ENCODE peak calls at places on chromosomes 1 and 21, in four cellular contexts. F is K562, W is GM12878, A is HepG2. L is an unnamed sample.

GRCh38 chr1:26356106-26356505 is 2.2 kb upstream of the CRYBG2 start:
- DNase-seq in F (no peak), W (no peak), A (no peak), L (no peak)

GRCh38 chr1:212713465-212714136 is 14.0 kb upstream of the BATF3 start:
- DNase-seq in F (no peak), W (no peak), A (no peak), L (no peak)

GRCh38 chr1:89815611-89816010 is 5.2 kb upstream of the LRRC8D start:
- DNase-seq in F (no peak), W (peak; percentile 50), A (no peak), L (no peak)

GRCh38 chr1:113652773-113653172 is 106.5 kb downstream of the PHTF1 start:
- DNase-seq in F (no peak), W (no peak), A (peak; percentile 2), L (no peak)

GRCh38 chr1:39653546-39654031 is 14.1 kb upstream of the HEYL start:
- DNase-seq in F (peak; percentile 73), W (peak; percentile 23), A (peak; percentile 44), L (peak; percentile 72)

GRCh38 chr1:173062156-173062938 is 11.6 kb upstream of the TNFSF18 start:
- DNase-seq in F (no peak), W (no peak), A (peak; percentile 2), L (no peak)

GRCh38 chr21:33042812-33043211 is 17.1 kb downstream of the OLIG2 start:
- DNase-seq in F (no peak), W (no peak), A (no peak), L (no peak)

GRCh38 chr1:213921352-213922111 is 66.2 kb upstream of the PROX1 start:
- DNase-seq in F (no peak), W (no peak), A (no peak), L (no peak)

GRCh38 chr1:154352581-154353459 is 27.5 kb downstream of the ATP8B2 start:
- DNase-seq in F (peak; percentile 70), W (no peak), A (no peak), L (no peak)

GRCh38 chr21:37338671-37339526 is 27.7 kb upstream of the DYRK1A start:
- DNase-seq in F (peak; percentile 84), W (no peak), A (peak; percentile 79), L (peak; percentile 66)

GRCh38 chr1:212162635-212163034 is 122.6 kb upstream of the PPP2R5A start:
- DNase-seq in F (no peak), W (peak; percentile 79), A (no peak), L (no peak)

GRCh38 chr1:36612121-36612520 is 129.4 kb upstream of the CSF3R start:
- DNase-seq in F (no peak), W (no peak), A (no peak), L (no peak)

GRCh38 chr1:1240348-1240732 is 6.2 kb downstream of the C1QTNF12 start:
- DNase-seq in F (no peak), W (no peak), A (no peak), L (no peak)

GRCh38 chr1:44707112-44707881 is 23.7 kb downstream of the RNU5D-1 start:
- DNase-seq in F (no peak), W (no peak), A (peak; percentile 50), L (no peak)

GRCh38 chr21:45256912-45257672 is 30.6 kb downstream of the POFUT2 start:
- DNase-seq in F (peak; percentile 90), W (no peak), A (no peak), L (no peak)

GRCh38 chr1:235068155-235069121 is 60.2 kb downstream of the TOMM20 start:
- DNase-seq in F (peak; percentile 43), W (no peak), A (peak; percentile 86), L (no peak)

GRCh38 chr1:60132108-60132507 is 58.5 kb upstream of the C1orf87 start:
- DNase-seq in F (no peak), W (no peak), A (no peak), L (no peak)

GRCh38 chr1:173914366-173914871 is 2.7 kb downstream of the SERPINC1 start:
- DNase-seq in F (peak; percentile 76), W (no peak), A (peak; percentile 44), L (peak; percentile 73)

GRCh38 chr1:46724991-46725735 is 6.2 kb upstream of the EFCAB14 start:
- DNase-seq in F (peak; percentile 69), W (peak; percentile 16), A (peak; percentile 71), L (peak; percentile 70)

GRCh38 chr1:179302076-179302475 is 8.5 kb downstream of the SOAT1 start:
- DNase-seq in F (no peak), W (no peak), A (no peak), L (no peak)

GRCh38 chr1:46545784-46546183 is 5.7 kb downstream of the KNCN start:
- DNase-seq in F (no peak), W (no peak), A (no peak), L (no peak)

GRCh38 chr1:211935448-211935970 is 99.8 kb downstream of the INTS7 start:
- DNase-seq in F (no peak), W (peak; percentile 97), A (no peak), L (no peak)

GRCh38 chr21:36799869-36800268 is 101.0 kb downstream of the SIM2 start:
- DNase-seq in F (no peak), W (no peak), A (no peak), L (no peak)

GRCh38 chr1:223146745-223147144 is 3.7 kb upstream of the TLR5 start:
- DNase-seq in F (no peak), W (no peak), A (no peak), L (no peak)

GRCh38 chr21:45357436-45358260 is 47.3 kb upstream of the COL18A1 start:
- DNase-seq in F (no peak), W (no peak), A (no peak), L (no peak)

GRCh38 chr1:17109897-17110554 is 9.2 kb downstream of the PADI2 start:
- DNase-seq in F (no peak), W (no peak), A (no peak), L (no peak)

GRCh38 chr1:45803299-45803780 is at the start of gene MAST2:
- DNase-seq in F (peak; percentile 97), W (no peak), A (peak; percentile 67), L (peak; percentile 93)

GRCh38 chr1:241408170-241408569 is 51.2 kb upstream of the RGS7 start:
- DNase-seq in F (peak; percentile 36), W (no peak), A (no peak), L (no peak)

GRCh38 chr21:29219165-29219770 is 79.5 kb upstream of the BACH1 start:
- DNase-seq in F (no peak), W (no peak), A (no peak), L (no peak)

GRCh38 chr1:184915463-184916080 is 58.7 kb downstream of the NIBAN1 start:
- DNase-seq in F (no peak), W (no peak), A (no peak), L (no peak)

GRCh38 chr1:94471271-94471670 is 53.1 kb downstream of the ABCD3 start:
- DNase-seq in F (no peak), W (no peak), A (no peak), L (no peak)

GRCh38 chr1:161071886-161072371 is 2.2 kb upstream of the ARHGAP30 start:
- DNase-seq in F (peak; percentile 79), W (no peak), A (peak; percentile 68), L (peak; percentile 71)

GRCh38 chr21:23977971-23978370 is 1629.3 kb downstream of the MRPL39 start:
- DNase-seq in F (no peak), W (no peak), A (no peak), L (no peak)

GRCh38 chr21:37193676-37194075 is 73.5 kb downstream of the VPS26C start:
- DNase-seq in F (no peak), W (no peak), A (no peak), L (no peak)

GRCh38 chr1:212771341-212771740 is 20.2 kb downstream of the NSL1 start:
- DNase-seq in F (no peak), W (no peak), A (no peak), L (no peak)

GRCh38 chr1:95325337-95325736 is 91.3 kb downstream of the RWDD3 start:
- DNase-seq in F (no peak), W (no peak), A (no peak), L (no peak)

DNA sequence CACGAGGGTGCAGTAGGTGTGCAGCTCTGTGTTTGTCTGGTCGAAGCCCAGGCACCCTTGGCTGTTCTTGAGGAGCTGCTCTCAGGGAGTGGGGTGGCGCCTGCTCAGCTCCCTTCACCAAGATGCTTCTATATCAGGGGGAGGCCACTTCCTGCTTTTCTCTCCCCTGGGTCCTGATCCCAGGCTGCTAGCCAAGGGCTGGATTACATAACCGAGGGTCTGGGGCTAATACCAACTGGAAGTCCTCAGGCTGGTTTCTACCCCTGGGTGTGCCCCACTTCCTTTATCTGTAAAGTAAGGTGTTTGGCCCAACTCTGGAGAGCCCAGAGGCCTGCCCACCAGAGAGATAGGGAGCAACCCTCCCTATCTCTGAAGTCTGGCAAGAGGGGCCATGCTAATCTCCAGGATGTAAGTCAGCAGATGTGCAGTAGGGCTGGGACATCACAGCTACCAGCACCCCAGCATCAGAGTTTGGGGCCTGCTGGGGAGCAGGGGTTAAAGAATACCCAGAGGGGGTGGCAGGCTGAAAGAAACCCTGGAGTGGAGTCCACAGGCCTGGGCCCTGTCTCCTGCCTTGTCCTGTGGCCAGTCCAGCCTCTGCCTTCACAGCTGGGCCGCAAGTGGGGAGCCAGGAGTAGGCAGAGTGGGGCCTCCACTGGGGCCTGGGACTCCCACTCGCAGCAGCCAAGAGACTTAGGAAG is 2.1 kb downstream of the SELENBP1 start:
- DNase-seq in F (peak; percentile 66), W (no peak), A (no peak), L (peak; percentile 6)
- TF ChIP-seq FOXK2 in F (no peak), W (no peak), A (no peak), L (no peak)

GRCh38 chr1:151254217-151255213 is at the start of gene PSMD4:
- DNase-seq in F (peak; percentile 100), W (peak; percentile 96), A (peak; percentile 94), L (peak; percentile 99)

GRCh38 chr1:151255381-151255780 is 847 bp downstream of the PSMD4 start:
- DNase-seq in F (no peak), W (no peak), A (no peak), L (no peak)

GRCh38 chr1:151251656-151252470 is 2.7 kb upstream of the PSMD4 start:
- DNase-seq in F (peak; percentile 73), W (no peak), A (peak; percentile 78), L (peak; percentile 74)
- TF ChIP-seq TARDBP in F (no peak), W (no peak), A (no peak), L (no peak)

GRCh38 chr1:30379684-30380624 is 343.4 kb downstream of the MATN1 start:
- DNase-seq in F (peak; percentile 85), W (peak; percentile 19), A (peak; percentile 49), L (peak; percentile 92)
- TF ChIP-seq FOXK2 in F (no peak), W (no peak), A (no peak), L (no peak)

GRCh38 chr1:156228501-156228900 is 13.5 kb upstream of the BGLAP start:
- DNase-seq in F (no peak), W (no peak), A (no peak), L (no peak)

GRCh38 chr1:156233421-156234127 is 8.4 kb upstream of the BGLAP start:
- DNase-seq in F (no peak), W (no peak), A (no peak), L (no peak)

GRCh38 chr1:156236164-156236563 is 5.8 kb upstream of the BGLAP start:
- DNase-seq in F (no peak), W (no peak), A (no peak), L (no peak)

GRCh38 chr1:156230102-156230501 is 11.9 kb upstream of the BGLAP start:
- DNase-seq in F (no peak), W (no peak), A (no peak), L (no peak)

GRCh38 chr1:156232222-156232621 is 9.8 kb upstream of the BGLAP start:
- DNase-seq in F (peak; percentile 44), W (no peak), A (no peak), L (no peak)
- TF ChIP-seq TARDBP in F (no peak), W (no peak), A (no peak), L (no peak)